ENCODE peak calls at places on chromosome X, in seven cellular contexts. S, G, K, I, L, E and F are unnamed samples.

GRCh38 chrX:1011632-1012283 is 200.7 kb downstream of the CRLF2 start:
- DNase-seq in L (no peak), S (no peak), E (no peak), I (no peak), K (no peak), G (peak; percentile 6), F (no peak)

GRCh38 chrX:13574600-13574999 is 5.2 kb downstream of the EGFL6 start:
- DNase-seq in S (no peak), G (no peak), K (no peak), E (no peak), L (no peak), I (no peak), F (no peak)

GRCh38 chrX:70132244-70132643 is 1.0 kb upstream of the IGBP1 start:
- DNase-seq in I (peak; percentile 19), K (no peak), G (no peak), L (no peak), S (no peak), E (no peak), F (peak; percentile 8)

GRCh38 chrX:149527705-149528104 is 13.1 kb upstream of the EOLA1 start:
- DNase-seq in I (peak; percentile 50), E (no peak), K (no peak), G (no peak), L (no peak), S (peak; percentile 14), F (peak; percentile 46)

GRCh38 chrX:2781698-2782097 is 29.9 kb downstream of the XG start:
- DNase-seq in E (no peak), L (no peak), I (no peak), S (no peak), K (no peak), G (no peak), F (no peak)

GRCh38 chrX:120140293-120140981 is 18.0 kb upstream of the RHOXF2 start:
- DNase-seq in E (no peak), I (no peak), G (no peak), S (no peak), K (no peak), L (no peak), F (no peak)

GRCh38 chrX:29662101-29662500 is 553.3 kb upstream of the MAGEB2 start:
- DNase-seq in S (peak; percentile 33), K (no peak), G (no peak), E (no peak), I (peak; percentile 65), L (no peak), F (peak; percentile 84)

GRCh38 chrX:37330642-37331041 is 18.5 kb upstream of the PRRG1 start:
- DNase-seq in E (no peak), S (no peak), I (no peak), G (no peak), K (no peak), L (no peak), F (no peak)

GRCh38 chrX:68175569-68175968 is 257.7 kb downstream of the OPHN1 start:
- DNase-seq in K (no peak), S (peak; percentile 24), G (no peak), I (peak; percentile 54), L (no peak), E (no peak), F (peak; percentile 27)

GRCh38 chrX:52576946-52577345 is 60.1 kb upstream of the XAGE1B start:
- DNase-seq in E (no peak), S (no peak), K (no peak), I (no peak), L (no peak), G (no peak), F (no peak)

GRCh38 chrX:37783284-37783683 is 3.4 kb downstream of the CYBB start:
- DNase-seq in K (no peak), G (no peak), L (no peak), E (no peak), S (no peak), I (no peak), F (no peak)

GRCh38 chrX:118975831-118976598 is 1.6 kb downstream of the LONRF3 start:
- DNase-seq in I (peak; percentile 35), L (peak; percentile 7), S (no peak), E (peak; percentile 16), K (no peak), G (peak; percentile 73), F (peak; percentile 59)

GRCh38 chrX:12894074-12894691 is 12.2 kb upstream of the TLR8 start:
- DNase-seq in G (peak; percentile 48), L (peak; percentile 29), I (peak; percentile 45), E (no peak), S (peak; percentile 28), K (no peak), F (peak; percentile 53)

GRCh38 chrX:29687687-29688086 is 527.7 kb upstream of the MAGEB2 start:
- DNase-seq in K (no peak), G (no peak), E (no peak), L (no peak), I (peak; percentile 51), S (peak; percentile 38), F (peak; percentile 14)

GRCh38 chrX:149762696-149763614 is 10.9 kb upstream of the HSFX1 start:
- DNase-seq in S (no peak), E (no peak), G (no peak), I (no peak), L (peak; percentile 0), K (no peak), F (no peak)

GRCh38 chrX:45775462-45775861 is 574.8 kb upstream of the DIPK2B start:
- DNase-seq in S (peak; percentile 68), K (no peak), G (no peak), E (no peak), L (no peak), I (peak; percentile 94), F (peak; percentile 88)

GRCh38 chrX:39818071-39818470 is 279.7 kb downstream of the BCOR start:
- DNase-seq in S (no peak), K (no peak), L (no peak), G (no peak), E (no peak), I (no peak), F (no peak)

GRCh38 chrX:77564824-77565223 is 117.6 kb downstream of the FGF16 start:
- DNase-seq in L (no peak), G (no peak), S (no peak), I (peak; percentile 2), E (no peak), K (no peak), F (peak; percentile 34)

GRCh38 chrX:23784487-23785301 is 1.7 kb downstream of the SAT1 start:
- DNase-seq in L (no peak), S (peak; percentile 37), E (no peak), I (peak; percentile 85), G (no peak), K (no peak), F (peak; percentile 91)

GRCh38 chrX:72540318-72540717 is 32.3 kb downstream of the HDAC8 start:
- DNase-seq in I (peak; percentile 55), K (no peak), G (no peak), L (no peak), S (peak; percentile 50), E (no peak), F (peak; percentile 14)

GRCh38 chrX:12981880-12982279 is 7.0 kb downstream of the TMSB4X start:
- DNase-seq in E (no peak), L (no peak), K (no peak), S (no peak), I (no peak), G (no peak), F (no peak)

GRCh38 chrX:22357621-22358020 is 84.9 kb downstream of the CBLL2 start:
- DNase-seq in I (peak; percentile 38), E (no peak), S (no peak), K (no peak), G (no peak), L (no peak), F (no peak)

GRCh38 chrX:81201692-81202412 is at the start of the genes HMGN5 and SH3BGRL:
- DNase-seq in E (peak; percentile 30), K (peak; percentile 0), S (peak; percentile 79), I (peak; percentile 87), G (peak; percentile 65), L (peak; percentile 31), F (peak; percentile 83)

GRCh38 chrX:141175786-141176185 is 1.1 kb downstream of the LDOC1 start:
- DNase-seq in L (no peak), G (no peak), I (no peak), K (no peak), S (no peak), E (no peak), F (no peak)

GRCh38 chrX:110358548-110358947 is at the start of gene RTL9:
- DNase-seq in S (no peak), K (no peak), L (no peak), I (no peak), E (no peak), G (no peak), F (no peak)

GRCh38 chrX:119606508-119607389 is 525 bp upstream of the NKRF start:
- DNase-seq in G (no peak), E (no peak), S (no peak), K (no peak), I (peak; percentile 94), L (no peak), F (no peak)

GRCh38 chrX:103464774-103465117 is 54.5 kb downstream of the RAB40A start:
- DNase-seq in E (peak; percentile 42), L (peak; percentile 50), I (peak; percentile 77), S (peak; percentile 63), G (peak; percentile 79), K (no peak), F (peak; percentile 77)

GRCh38 chrX:54358424-54359211 is 772 bp upstream of the WNK3 start:
- DNase-seq in L (peak; percentile 87), K (peak; percentile 19), E (no peak), G (peak; percentile 57), I (no peak), S (no peak), F (no peak)

GRCh38 chrX:72307646-72308051 is 1.9 kb upstream of the CITED1 start:
- DNase-seq in I (no peak), K (no peak), S (no peak), E (no peak), G (peak; percentile 3), L (no peak), F (no peak)

GRCh38 chrX:11792461-11793421 is 34.7 kb downstream of the MSL3 start:
- DNase-seq in G (peak; percentile 66), K (no peak), I (no peak), S (no peak), L (no peak), E (no peak), F (no peak)

GRCh38 chrX:81348388-81348787 is 146.5 kb downstream of the SH3BGRL start:
- DNase-seq in G (no peak), K (no peak), S (no peak), E (no peak), L (no peak), I (no peak), F (no peak)

GRCh38 chrX:154990496-154990895 is 32.0 kb downstream of the F8 start:
- DNase-seq in S (no peak), G (no peak), K (no peak), I (no peak), E (no peak), L (no peak), F (no peak)

GRCh38 chrX:113950081-113950678 is 633.7 kb upstream of the HTR2C start:
- DNase-seq in L (no peak), I (no peak), G (no peak), S (no peak), K (no peak), E (no peak), F (no peak)

GRCh38 chrX:107935664-107936433 is 46.3 kb downstream of the TEX13B start:
- DNase-seq in I (peak; percentile 6), E (no peak), S (peak; percentile 5), L (no peak), K (no peak), G (no peak), F (peak; percentile 64)

GRCh38 chrX:13120017-13120416 is 75.6 kb upstream of the FAM9C start:
- DNase-seq in G (no peak), I (no peak), L (peak; percentile 10), K (no peak), S (peak; percentile 10), E (no peak), F (no peak)

GRCh38 chrX:153421856-153422255 is 10.6 kb downstream of the ZFP92 start:
- DNase-seq in L (no peak), G (no peak), K (no peak), I (no peak), E (no peak), S (no peak), F (no peak)